ENCODE peak calls at places on chromosomes 1 and 21, in ten cellular contexts. N is NB4, S is substantia nigra, D is NCI-H1694, O is SW 1271, F is SHP77, L is GM12864, G is GM04503, C is kidney epithelial cell, V is progenitor cell of endocrine pancreas. I is an unnamed sample.

GRCh38 chr1:197972406-197972805 is 55.2 kb downstream of the LHX9 start:
- DNase-seq in G (no peak), S (no peak), O (no peak), L (no peak), C (no peak), V (no peak), D (no peak), F (no peak), N (no peak), I (no peak)

GRCh38 chr1:74835046-74835445 is 102.1 kb downstream of the TYW3 start:
- DNase-seq in N (no peak), L (no peak), C (no peak), F (peak; percentile 0), V (no peak), D (peak; percentile 40), S (no peak), O (no peak), G (no peak), I (no peak)

GRCh38 chr1:212413902-212414327 is 771 bp downstream of the PACC1 start:
- DNase-seq in L (no peak), C (no peak), D (no peak), F (no peak), V (no peak), O (no peak), G (no peak), N (no peak), S (no peak), I (peak; percentile 11)

GRCh38 chr1:3248416-3249141 is 179.6 kb downstream of the PRDM16 start:
- DNase-seq in L (no peak), F (no peak), D (no peak), N (no peak), S (no peak), O (no peak), C (no peak), G (no peak), V (no peak), I (no peak)

GRCh38 chr1:15058261-15058660 is 95.3 kb upstream of the TMEM51 start:
- DNase-seq in N (no peak), S (no peak), C (no peak), V (no peak), D (no peak), O (no peak), L (no peak), F (no peak), G (no peak), I (no peak)

GRCh38 chr1:63774617-63775417 is 1.0 kb downstream of the ROR1 start:
- DNase-seq in S (no peak), F (no peak), O (no peak), V (no peak), L (no peak), C (no peak), N (no peak), D (no peak), G (no peak), I (no peak)

GRCh38 chr1:50424045-50424939 is 1.0 kb upstream of the DMRTA2 start:
- DNase-seq in F (no peak), G (no peak), C (no peak), V (no peak), S (no peak), D (no peak), N (peak; percentile 38), O (no peak), L (peak; percentile 16), I (peak; percentile 1)

GRCh38 chr1:90925928-90926869 is 95.6 kb downstream of the ZNF644 start:
- DNase-seq in G (peak; percentile 42), N (peak; percentile 76), S (no peak), O (no peak), D (no peak), C (peak; percentile 19), L (no peak), V (no peak), F (no peak), I (peak; percentile 24)

GRCh38 chr1:234890694-234891093 is 237.9 kb downstream of the TOMM20 start:
- DNase-seq in O (no peak), L (no peak), S (no peak), D (no peak), V (no peak), F (no peak), C (no peak), G (no peak), N (peak; percentile 47), I (no peak)

GRCh38 chr1:218553197-218553596 is 208.1 kb downstream of the TGFB2 start:
- DNase-seq in V (no peak), D (no peak), L (no peak), N (no peak), S (no peak), G (no peak), F (no peak), C (no peak), O (no peak), I (no peak)

GRCh38 chr21:33844104-33844889 is 71.3 kb downstream of the ATP5PO start:
- DNase-seq in G (peak; percentile 84), O (no peak), F (no peak), V (no peak), S (peak; percentile 7), L (no peak), C (no peak), N (no peak), D (no peak), I (no peak)

GRCh38 chr1:56570924-56571372 is 8.4 kb downstream of the PLPP3 start:
- DNase-seq in G (no peak), L (no peak), O (no peak), C (no peak), N (no peak), D (no peak), F (no peak), S (no peak), V (no peak), I (no peak)

GRCh38 chr21:30326390-30326789 is 6.3 kb upstream of the KRTAP26-1 start:
- DNase-seq in D (no peak), S (no peak), C (no peak), V (no peak), O (no peak), L (no peak), G (no peak), N (no peak), F (no peak), I (no peak)

GRCh38 chr21:17900281-17900989 is 81.3 kb upstream of the C21orf91 start:
- DNase-seq in G (no peak), D (no peak), L (no peak), O (no peak), V (no peak), C (no peak), N (no peak), F (no peak), S (no peak), I (peak; percentile 11)

GRCh38 chr1:941588-942383 is 17.3 kb downstream of the NOC2L start:
- DNase-seq in N (peak; percentile 76), L (no peak), C (no peak), G (no peak), D (no peak), S (no peak), O (no peak), F (peak; percentile 76), V (peak; percentile 53), I (no peak)

GRCh38 chr1:4048921-4049320 is 148.8 kb upstream of the C1orf174 start:
- DNase-seq in F (no peak), N (no peak), D (no peak), S (no peak), L (no peak), C (no peak), G (no peak), O (no peak), V (no peak), I (no peak)

GRCh38 chr21:17512245-17513213 is at the start of gene CXADR:
- DNase-seq in S (peak; percentile 55), F (no peak), O (peak; percentile 9), D (peak; percentile 70), G (no peak), C (no peak), N (no peak), V (peak; percentile 94), L (no peak), I (peak; percentile 15)

GRCh38 chr1:24725209-24725651 is 20.0 kb upstream of the CLIC4 start:
- DNase-seq in V (no peak), G (no peak), D (no peak), C (no peak), N (no peak), F (peak; percentile 57), O (no peak), S (no peak), L (no peak), I (no peak)

GRCh38 chr1:198633675-198634121 is 5.1 kb upstream of the PTPRC start:
- DNase-seq in N (peak; percentile 74), D (no peak), F (no peak), G (no peak), S (no peak), V (no peak), L (no peak), O (no peak), C (no peak), I (peak; percentile 31)

GRCh38 chr1:95974586-95974985 is 740.6 kb downstream of the RWDD3 start:
- DNase-seq in O (no peak), V (no peak), L (no peak), G (no peak), D (no peak), N (no peak), S (no peak), F (no peak), C (peak; percentile 52), I (no peak)

GRCh38 chr1:111082421-111083192 is 57.3 kb downstream of the DRAM2 start:
- DNase-seq in S (no peak), O (no peak), D (no peak), L (no peak), G (peak; percentile 55), C (no peak), F (no peak), N (no peak), V (no peak), I (no peak)

GRCh38 chr1:241503444-241503843 is 16.1 kb downstream of the FH start:
- DNase-seq in C (no peak), N (no peak), D (no peak), V (no peak), F (no peak), S (no peak), L (no peak), O (no peak), G (no peak), I (no peak)

GRCh38 chr1:43933386-43934278 is at the start of gene ARTN:
- DNase-seq in C (no peak), D (no peak), F (no peak), G (no peak), V (peak; percentile 31), S (no peak), O (no peak), L (no peak), N (no peak), I (no peak)

GRCh38 chr21:46562964-46563607 is 41.8 kb downstream of the S100B start:
- DNase-seq in L (no peak), N (no peak), G (no peak), V (no peak), F (no peak), O (no peak), C (no peak), D (no peak), S (no peak), I (no peak)

GRCh38 chr1:218330043-218330623 is 15.0 kb upstream of the TGFB2 start:
- DNase-seq in G (no peak), S (no peak), D (peak; percentile 52), F (no peak), O (no peak), L (no peak), N (peak; percentile 45), V (no peak), C (no peak), I (no peak)

GRCh38 chr1:221783936-221784335 is 42.0 kb upstream of the DUSP10 start:
- DNase-seq in N (peak; percentile 12), C (no peak), V (no peak), O (no peak), F (no peak), D (no peak), L (no peak), S (no peak), G (no peak), I (no peak)

GRCh38 chr1:158019177-158019868 is 25.9 kb downstream of the KIRREL1 start:
- DNase-seq in D (no peak), F (no peak), G (peak; percentile 92), C (peak; percentile 88), S (no peak), N (no peak), L (no peak), V (no peak), O (peak; percentile 74), I (no peak)

GRCh38 chr21:35593000-35593502 is 467.3 kb downstream of the SETD4 start:
- DNase-seq in O (no peak), C (no peak), D (no peak), L (no peak), S (no peak), V (no peak), F (no peak), G (no peak), N (peak; percentile 12), I (no peak)